ENCODE peak calls at places on chromosomes 11 and 22, in five cellular contexts. P, X, G, K and Q are unnamed samples.

GRCh38 chr11:27173545-27173944 is 132.9 kb downstream of the BBOX1 start:
- DNase-seq in P (no peak), X (no peak), G (no peak), K (no peak), Q (no peak)

GRCh38 chr22:38413085-38414008 is 41.7 kb downstream of the KCNJ4 start:
- DNase-seq in P (no peak), X (no peak), G (no peak), K (peak; percentile 53), Q (peak; percentile 68)

GRCh38 chr22:23829845-23830372 is 8.9 kb downstream of the DERL3 start:
- DNase-seq in P (peak; percentile 84), X (no peak), G (no peak), K (no peak), Q (no peak)

GRCh38 chr11:109697140-109697843 is 275.3 kb downstream of the C11orf87 start:
- DNase-seq in P (peak; percentile 1), X (no peak), G (no peak), K (no peak), Q (no peak)

GRCh38 chr11:93740031-93740801 is 1.1 kb downstream of the TAF1D start:
- DNase-seq in P (no peak), X (no peak), G (no peak), K (no peak), Q (peak; percentile 38)

GRCh38 chr11:66285250-66285947 is 3.5 kb downstream of the YIF1A start:
- DNase-seq in P (no peak), X (no peak), G (no peak), K (no peak), Q (no peak)

GRCh38 chr11:102791271-102792036 is 6.5 kb downstream of the MMP1 start:
- DNase-seq in P (no peak), X (no peak), G (no peak), K (no peak), Q (no peak)

GRCh38 chr22:34437140-34437539 is 516.9 kb upstream of the LARGE1 start:
- DNase-seq in P (no peak), X (no peak), G (no peak), K (no peak), Q (no peak)

GRCh38 chr22:24108073-24108472 is 73.2 kb upstream of the SUSD2 start:
- DNase-seq in P (no peak), X (no peak), G (no peak), K (no peak), Q (no peak)

GRCh38 chr22:40008726-40009125 is 14.0 kb downstream of the FAM83F start:
- DNase-seq in P (no peak), X (no peak), G (no peak), K (no peak), Q (no peak)

GRCh38 chr11:8934735-8935478 is 2.2 kb upstream of the C11orf16 start:
- DNase-seq in P (no peak), X (no peak), G (no peak), K (no peak), Q (no peak)

GRCh38 chr11:1197886-1198765 is 24.7 kb upstream of the MUC5B start:
- DNase-seq in P (no peak), X (no peak), G (no peak), K (peak; percentile 9), Q (no peak)

GRCh38 chr11:65440831-65441499 is 18.4 kb downstream of the NEAT1 start:
- DNase-seq in P (no peak), X (no peak), G (no peak), K (no peak), Q (no peak)

GRCh38 chr11:80388536-80388935 is 947.7 kb upstream of the TENM4 start:
- DNase-seq in P (no peak), X (no peak), G (no peak), K (no peak), Q (no peak)

GRCh38 chr22:36233796-36234195 is 5.5 kb downstream of the APOL2 start:
- DNase-seq in P (no peak), X (no peak), G (no peak), K (no peak), Q (no peak)

GRCh38 chr11:2691991-2692841 is 7.6 kb downstream of the KCNQ1OT1 start:
- DNase-seq in P (no peak), X (no peak), G (no peak), K (no peak), Q (no peak)

GRCh38 chr11:2689551-2690260 is 10.1 kb downstream of the KCNQ1OT1 start:
- DNase-seq in P (no peak), X (no peak), G (no peak), K (no peak), Q (no peak)

GRCh38 chr22:37560682-37561208 is 465 bp downstream of the CDC42EP1 start:
- DNase-seq in P (peak; percentile 23), X (no peak), G (no peak), K (peak; percentile 69), Q (peak; percentile 70)

GRCh38 chr11:25038131-25038530 is 541.3 kb downstream of the LUZP2 start:
- DNase-seq in P (no peak), X (no peak), G (no peak), K (no peak), Q (no peak)

GRCh38 chr11:83033972-83034672 is 37.6 kb downstream of the RAB30 start:
- DNase-seq in P (peak; percentile 91), X (no peak), G (no peak), K (peak; percentile 38), Q (peak; percentile 49)

GRCh38 chr22:30422481-30423295 is 2.9 kb upstream of the MTFP1 start:
- DNase-seq in P (peak; percentile 69), X (no peak), G (no peak), K (peak; percentile 28), Q (peak; percentile 82)

GRCh38 chr22:31029276-31029675 is 51.8 kb upstream of the SMTN start:
- DNase-seq in P (no peak), X (no peak), G (no peak), K (no peak), Q (no peak)

GRCh38 chr11:111077938-111078337 is 167.6 kb upstream of the POU2AF2 start:
- DNase-seq in P (no peak), X (no peak), G (no peak), K (no peak), Q (no peak)

GRCh38 chr11:42311944-42312343 is 852.5 kb upstream of the LRRC4C start:
- DNase-seq in P (no peak), X (no peak), G (no peak), K (no peak), Q (no peak)

GRCh38 chr22:38564669-38565068 is 5.3 kb downstream of the DMC1 start:
- DNase-seq in P (no peak), X (no peak), G (no peak), K (no peak), Q (no peak)

GRCh38 chr11:57294225-57295131 is 30.3 kb downstream of the TNKS1BP1 start:
- DNase-seq in P (no peak), X (no peak), G (no peak), K (no peak), Q (no peak)

GRCh38 chr11:134760957-134761356 is 348.9 kb upstream of the B3GAT1 start:
- DNase-seq in P (no peak), X (no peak), G (no peak), K (no peak), Q (no peak)

GRCh38 chr11:125330462-125331325 is 165.4 kb downstream of the FEZ1 start:
- DNase-seq in P (no peak), X (no peak), G (no peak), K (no peak), Q (no peak)

GRCh38 chr11:61973603-61974162 is 6.2 kb upstream of the FTH1 start:
- DNase-seq in P (no peak), X (no peak), G (no peak), K (no peak), Q (no peak)

GRCh38 chr11:59102259-59102765 is 4.7 kb upstream of the FAM111B start:
- DNase-seq in P (no peak), X (peak; percentile 26), G (peak; percentile 10), K (peak; percentile 25), Q (peak; percentile 76)

GRCh38 chr11:33529461-33529860 is 171.2 kb downstream of the C11orf91 start:
- DNase-seq in P (no peak), X (no peak), G (no peak), K (no peak), Q (no peak)

GRCh38 chr11:104198576-104198975 is 34.6 kb upstream of the PDGFD start:
- DNase-seq in P (no peak), X (no peak), G (no peak), K (no peak), Q (no peak)

GRCh38 chr11:114230031-114230430 is 66.2 kb upstream of the NNMT start:
- DNase-seq in P (no peak), X (no peak), G (no peak), K (no peak), Q (no peak)

GRCh38 chr11:35177370-35177769 is 38.4 kb downstream of the CD44 start:
- DNase-seq in P (no peak), X (no peak), G (no peak), K (no peak), Q (no peak)

GRCh38 chr11:97557399-97557798 is 1167.6 kb downstream of the JRKL start:
- DNase-seq in P (no peak), X (no peak), G (no peak), K (no peak), Q (no peak)

GRCh38 chr11:108875134-108875533 is 210.3 kb downstream of the DDX10 start:
- DNase-seq in P (no peak), X (no peak), G (no peak), K (no peak), Q (no peak)

GRCh38 chr11:103395612-103396011 is 286.4 kb downstream of the DYNC2H1 start:
- DNase-seq in P (no peak), X (no peak), G (no peak), K (no peak), Q (no peak)

GRCh38 chr11:35526370-35526792 is 965 bp upstream of the PAMR1 start:
- DNase-seq in P (no peak), X (no peak), G (no peak), K (no peak), Q (no peak)